ENCODE peak calls at places on chromosome 11, in seven cellular contexts. B is fibroblast of pulmonary artery, Z is AG09309, X is AG04450, P is AG10803, K is body of pancreas, Q is cardiac muscle cell. E is an unnamed sample.

GRCh38 chr11:84865791-84866535 is 761.2 kb downstream of the DLG2 start:
- DNase-seq in B (no peak), K (no peak), Z (no peak), Q (no peak), X (no peak), P (peak), E (no peak)

GRCh38 chr11:108617055-108617454 is 23.5 kb upstream of the EXPH5 start:
- DNase-seq in K (no peak), P (no peak), Q (no peak), B (no peak), X (no peak), Z (no peak), E (no peak)

GRCh38 chr11:114416441-114416928 is 16.0 kb downstream of the RBM7 start:
- DNase-seq in Z (no peak), K (no peak), P (peak), Q (peak), B (peak), X (no peak), E (no peak)

GRCh38 chr11:126121316-126121715 is 58.6 kb upstream of the CDON start:
- DNase-seq in X (no peak), B (no peak), P (no peak), Q (no peak), K (no peak), Z (no peak), E (no peak)

GRCh38 chr11:128603003-128603715 is 15.8 kb upstream of the ETS1 start:
- DNase-seq in P (no peak), X (no peak), K (no peak), Q (no peak), B (no peak), Z (no peak), E (no peak)

GRCh38 chr11:131246589-131247164 is 123.7 kb upstream of the NTM start:
- DNase-seq in B (no peak), P (no peak), Z (no peak), Q (peak), K (peak), X (no peak), E (peak)

GRCh38 chr11:36300651-36301050 is 4.6 kb downstream of the PRR5L start:
- DNase-seq in X (no peak), Q (peak), P (peak), Z (no peak), B (peak), K (peak), E (no peak)

GRCh38 chr11:15918212-15918611 is 438.1 kb downstream of the SOX6 start:
- DNase-seq in Z (no peak), K (no peak), B (no peak), X (no peak), P (no peak), Q (no peak), E (no peak)

GRCh38 chr11:16780146-16780545 is 41.7 kb downstream of the C11orf58 start:
- DNase-seq in B (no peak), P (no peak), Q (no peak), X (no peak), K (no peak), Z (no peak), E (no peak)

GRCh38 chr11:20026629-20027545 is 133.4 kb downstream of the DBX1 start:
- DNase-seq in K (peak), P (no peak), Z (no peak), X (no peak), Q (no peak), B (no peak), E (no peak)

GRCh38 chr11:120324932-120325810 is at the start of gene TLCD5:
- DNase-seq in B (peak), Q (peak), K (peak), X (no peak), P (peak), Z (no peak), E (peak)

GRCh38 chr11:75434886-75435570 is 2.0 kb upstream of the KLHL35 start:
- DNase-seq in P (no peak), Q (no peak), B (no peak), K (no peak), Z (no peak), X (no peak), E (no peak)

GRCh38 chr11:93849751-93850584 is 450 bp downstream of the VSTM5 start:
- DNase-seq in K (peak), X (no peak), B (peak), Z (no peak), P (peak), Q (peak), E (no peak)

GRCh38 chr11:120197977-120198376 is 12.9 kb upstream of the OAF start:
- DNase-seq in Q (no peak), Z (no peak), X (no peak), K (no peak), P (no peak), B (no peak), E (no peak)

GRCh38 chr11:65779919-65780769 is 632 bp downstream of the AP5B1 start:
- DNase-seq in P (peak), Z (no peak), Q (peak), X (peak), K (peak), B (peak), E (peak)

GRCh38 chr11:114099392-114100178 is 40.1 kb downstream of the ZBTB16 start:
- DNase-seq in Q (peak), Z (no peak), K (peak), X (no peak), P (no peak), B (no peak), E (no peak)

GRCh38 chr11:86608251-86608799 is 64.1 kb downstream of the ME3 start:
- DNase-seq in X (peak), P (peak), Z (peak), K (peak), Q (peak), B (peak), E (peak)

GRCh38 chr11:78339945-78340344 is 77.7 kb downstream of the GAB2 start:
- DNase-seq in Q (no peak), K (no peak), Z (no peak), B (no peak), X (no peak), P (no peak), E (no peak)

GRCh38 chr11:10413268-10413667 is 41.8 kb upstream of the AMPD3 start:
- DNase-seq in K (no peak), P (no peak), X (no peak), B (no peak), Q (peak), Z (no peak), E (peak)

GRCh38 chr11:65411681-65412070 is 10.9 kb upstream of the NEAT1 start:
- DNase-seq in Q (no peak), Z (no peak), X (no peak), K (no peak), P (no peak), B (no peak), E (no peak)

GRCh38 chr11:67642148-67642475 is 2.5 kb upstream of the TBX10 start:
- DNase-seq in X (no peak), B (no peak), Q (no peak), P (no peak), Z (no peak), K (no peak), E (no peak)

GRCh38 chr11:67644472-67645418 is 5.2 kb upstream of the TBX10 start:
- DNase-seq in P (no peak), Q (no peak), B (no peak), X (no peak), Z (no peak), K (no peak), E (no peak)

GRCh38 chr11:67642490-67643120 is 3.0 kb upstream of the TBX10 start:
- DNase-seq in K (no peak), X (no peak), Z (no peak), P (no peak), Q (no peak), B (no peak), E (no peak)

GRCh38 chr11:67645521-67646457 is 4.7 kb downstream of the ACY3 start:
- DNase-seq in X (no peak), Q (no peak), P (no peak), K (peak), B (no peak), Z (no peak), E (peak)

DNA sequence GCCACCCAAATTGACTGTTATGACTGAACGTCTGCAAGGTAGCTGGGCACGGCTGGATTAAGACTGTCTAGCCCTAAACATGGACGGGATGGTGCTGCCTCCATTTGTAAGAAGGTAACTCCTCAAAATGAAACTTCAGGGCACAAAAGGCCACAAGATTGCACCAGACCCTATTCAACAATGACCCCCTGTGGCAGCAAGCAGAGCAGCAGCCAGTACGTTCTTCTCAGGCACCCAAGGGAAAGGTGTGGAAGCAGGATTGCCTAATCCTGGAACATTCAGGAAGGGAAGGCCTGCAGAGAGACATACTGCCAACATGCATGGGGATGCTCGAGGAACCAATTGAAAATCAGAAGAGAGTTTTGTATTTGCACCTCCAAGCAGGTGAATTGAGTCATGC is 4.5 kb upstream of the TBX10 start:
- DNase-seq in P (no peak), X (no peak), K (no peak), Z (no peak), Q (peak), B (peak), E (no peak)
- TF ChIP-seq CTCF in P (peak), X (no peak), K (peak), Z (no peak), Q (peak), B (peak), E (peak)

DNA sequence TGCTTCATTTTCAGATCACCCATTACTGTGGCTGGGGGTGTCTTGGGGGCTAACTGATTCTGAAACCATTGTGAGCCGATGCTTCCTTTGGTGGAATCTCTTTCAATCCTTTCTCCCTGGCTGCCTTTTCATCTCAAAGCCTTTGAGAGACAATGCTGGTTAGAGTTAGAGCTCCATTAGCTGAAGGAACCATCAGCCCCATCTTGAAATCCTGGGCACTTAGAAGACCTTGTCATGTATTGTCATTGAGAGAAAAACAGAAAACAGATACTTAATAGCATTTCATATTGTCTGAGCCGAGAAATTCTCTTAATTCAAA is 6.7 kb downstream of the TEAD1 start:
- DNase-seq in Z (no peak), X (no peak), K (no peak), P (no peak), Q (no peak), B (no peak), E (no peak)
- H3K4me3 ChIP-seq in Z (no peak), X (no peak), K (no peak), P (no peak), Q (no peak), B (no peak), E (peak)

GRCh38 chr11:61392991-61393595 is 706 bp downstream of the TMEM216 start:
- DNase-seq in X (no peak), Q (peak), K (no peak), P (peak), Z (no peak), B (peak), E (peak)
- TF ChIP-seq CTCF in X (peak), Q (peak), K (no peak), P (peak), Z (peak), B (peak), E (peak)

GRCh38 chr11:1570531-1570895 is 1.6 kb downstream of the DUSP8 start:
- DNase-seq in Q (no peak), P (no peak), B (no peak), Z (no peak), K (no peak), X (no peak), E (no peak)
- H3K4me3 ChIP-seq in Q (no peak), P (no peak), B (no peak), Z (no peak), K (no peak), X (peak), E (no peak)

DNA sequence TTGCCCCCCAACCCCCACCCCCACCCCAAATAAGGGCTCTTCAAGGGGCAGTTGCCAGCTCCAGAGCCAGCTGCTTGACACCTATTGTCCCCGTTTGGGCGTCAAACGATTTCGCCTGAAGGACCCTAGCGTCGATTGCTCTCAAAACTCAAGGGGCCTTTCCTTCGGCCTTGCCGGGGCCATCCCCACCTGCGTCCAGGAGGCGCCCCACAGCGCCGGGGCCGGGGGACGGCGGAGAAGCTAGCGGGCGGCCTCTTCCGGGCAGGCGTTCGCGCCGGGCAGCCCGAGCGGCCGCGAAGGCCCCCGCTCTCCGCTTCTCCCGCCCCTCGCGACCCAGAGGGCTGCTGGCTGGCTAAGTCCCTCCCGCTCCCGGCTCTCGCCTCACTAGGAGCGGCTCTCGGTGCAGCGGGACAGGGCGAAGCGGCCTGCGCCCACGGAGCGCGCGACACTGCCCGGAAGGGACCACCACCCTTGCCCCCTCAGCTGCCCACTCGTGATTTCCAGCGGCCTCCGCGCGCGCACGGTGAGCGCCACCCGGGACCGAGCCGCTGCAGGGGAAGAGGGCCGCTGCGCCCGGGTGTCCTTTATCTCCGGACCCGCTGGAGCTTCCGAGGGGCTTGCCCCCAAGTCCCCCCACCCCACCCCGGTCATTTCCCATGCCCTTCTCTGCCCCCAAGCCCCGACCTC is at the start of gene CAPRIN1:
- DNase-seq in Z (no peak), X (peak), B (peak), P (peak), Q (peak), K (peak), E (peak)
- TF ChIP-seq CTCF in Z (no peak), X (no peak), B (no peak), P (no peak), Q (no peak), K (peak), E (no peak)

GRCh38 chr11:22670803-22671202 is 4.4 kb downstream of the GAS2 start:
- DNase-seq in K (no peak), B (peak), X (no peak), P (no peak), Z (no peak), Q (peak), E (peak)

GRCh38 chr11:22668005-22668796 is 1.8 kb downstream of the GAS2 start:
- DNase-seq in K (no peak), B (no peak), P (no peak), Q (no peak), X (no peak), Z (no peak), E (no peak)

GRCh38 chr11:22666700-22667439 is 459 bp downstream of the GAS2 start:
- DNase-seq in Q (peak), B (peak), P (no peak), K (peak), X (no peak), Z (no peak), E (peak)

GRCh38 chr11:22671751-22672150 is 5.3 kb downstream of the GAS2 start:
- DNase-seq in P (no peak), Z (no peak), B (peak), K (peak), X (no peak), Q (peak), E (no peak)

DNA sequence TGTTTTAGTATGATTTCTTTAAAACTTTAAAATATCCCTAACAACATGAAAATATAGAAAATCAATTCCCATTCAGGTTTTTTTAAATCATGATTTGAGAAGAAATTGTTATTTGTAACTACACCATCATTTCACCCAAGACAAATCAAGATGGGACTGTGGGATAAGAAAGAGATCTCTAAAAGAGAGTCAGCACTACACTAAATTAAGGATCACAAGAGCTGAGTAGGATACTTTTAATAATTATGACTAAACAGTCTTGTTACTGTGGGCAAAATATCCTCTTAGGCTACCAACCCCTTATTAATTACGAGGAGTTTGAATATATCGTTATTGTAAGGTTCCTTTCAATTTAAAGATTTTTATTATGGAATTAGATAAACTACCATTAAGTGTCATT is 3.0 kb downstream of the GAS2 start:
- DNase-seq in B (no peak), Q (no peak), K (no peak), P (no peak), X (no peak), Z (no peak), E (no peak)
- H3K4me3 ChIP-seq in B (no peak), Q (no peak), K (no peak), P (no peak), X (no peak), Z (no peak), E (no peak)

DNA sequence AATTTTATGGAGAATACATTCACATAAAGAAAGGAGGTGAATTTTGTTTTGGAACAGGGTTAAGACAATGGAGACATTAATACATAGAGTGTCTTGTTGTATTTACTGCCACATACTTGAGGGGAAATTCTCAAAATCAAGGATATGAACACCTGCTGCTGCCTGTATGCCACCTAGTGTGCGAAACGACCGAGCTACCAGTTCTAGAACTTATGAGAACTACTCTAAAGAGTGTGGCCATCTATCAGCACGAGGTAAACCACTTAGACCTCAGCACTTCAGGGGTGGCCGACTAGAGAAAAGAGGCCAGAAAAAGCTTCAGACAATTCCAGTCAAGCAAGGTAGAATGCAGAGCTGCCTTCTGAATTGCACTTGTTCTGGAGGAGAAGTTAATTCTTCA is 1.5 kb upstream of the AGBL2 start:
- DNase-seq in Z (no peak), K (no peak), P (no peak), X (no peak), Q (no peak), B (no peak), E (peak)
- TF ChIP-seq CTCF in Z (no peak), K (no peak), P (no peak), X (no peak), Q (no peak), B (no peak), E (no peak)

GRCh38 chr11:46594383-46594718 is 528 bp upstream of the AMBRA1 start:
- DNase-seq in K (no peak), B (no peak), Z (no peak), Q (no peak), P (no peak), X (no peak), E (no peak)

GRCh38 chr11:46588131-46588530 is 5.7 kb downstream of the AMBRA1 start:
- DNase-seq in Z (no peak), Q (no peak), K (no peak), X (peak), P (no peak), B (no peak), E (no peak)

GRCh38 chr11:46588915-46589314 is 4.9 kb downstream of the AMBRA1 start:
- DNase-seq in X (no peak), Z (no peak), K (no peak), P (no peak), Q (no peak), B (no peak), E (no peak)

GRCh38 chr11:46593550-46594382 is at the start of gene AMBRA1:
- DNase-seq in Q (peak), Z (peak), X (peak), B (peak), P (peak), K (peak), E (peak)

DNA sequence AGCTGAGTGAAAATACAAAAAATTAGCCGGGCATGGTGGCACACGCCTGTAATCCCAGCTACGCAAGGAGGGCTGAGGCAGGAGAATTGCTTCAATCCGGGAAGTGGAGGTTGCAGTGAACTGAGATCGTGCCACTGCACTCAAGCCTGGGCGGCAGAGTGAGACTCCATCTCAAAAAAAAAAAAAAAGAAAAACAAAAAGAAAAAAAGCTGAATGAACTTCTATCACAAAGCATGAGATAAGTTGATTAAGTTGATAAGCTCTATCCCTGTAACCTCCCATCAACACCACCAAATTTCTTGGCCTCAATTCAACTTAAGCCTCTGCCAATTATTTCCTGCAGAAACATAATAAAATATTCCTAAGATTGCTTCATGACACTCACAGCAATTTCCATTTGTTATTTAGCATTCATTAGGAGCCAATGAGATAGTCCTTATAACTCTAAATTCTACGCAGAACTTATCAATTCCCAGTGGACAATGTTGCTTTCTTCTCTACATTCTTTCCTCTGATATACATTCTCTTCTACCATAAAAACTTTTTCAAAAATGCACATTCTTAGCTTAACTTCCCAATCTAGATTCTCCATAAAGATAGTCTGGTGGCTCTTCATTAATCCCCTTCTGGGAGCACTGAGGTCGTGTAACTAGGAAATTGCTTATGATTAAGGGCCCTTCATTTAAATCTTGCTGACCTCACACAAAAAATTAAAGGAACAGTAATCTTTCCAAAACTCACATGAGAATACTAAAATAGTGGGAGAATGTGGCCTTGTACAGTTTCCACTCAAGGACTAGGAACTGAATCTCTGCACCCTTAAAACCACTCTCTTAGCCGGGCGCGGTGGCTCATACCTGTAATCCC is 2.9 kb downstream of the AMBRA1 start:
- DNase-seq in Q (peak), B (no peak), K (no peak), X (no peak), Z (no peak), P (no peak), E (no peak)
- H3K4me3 ChIP-seq in Q (no peak), B (no peak), K (no peak), X (no peak), Z (no peak), P (no peak), E (no peak)